ENCODE peak calls at places on chromosomes 13 and 19, in nine cellular contexts. U is fibroblast of the aortic adventitia, D is SK-N-SH, H is NCI-H2029 treated with DMSO at 0.1 percent for 48 hours, V is ascending aorta, E is choroid plexus epithelial cell, Z is T-cell, L is NCI-H226, O is NCI-H748 treated with DMSO at 0.1 percent for 48 hours. X is an unnamed sample.

GRCh38 chr13:39565036-39565949 is 37.7 kb downstream of the LHFPL6 start:
- DNase-seq in U (peak; percentile 95), D (no peak), H (no peak), V (no peak), E (peak; percentile 96), Z (no peak), L (peak; percentile 96), O (no peak), X (peak; percentile 72)

GRCh38 chr13:28553971-28554370 is 59.0 kb upstream of the FLT1 start:
- DNase-seq in U (no peak), D (no peak), H (no peak), V (no peak), E (no peak), Z (no peak), L (no peak), O (no peak), X (no peak)

GRCh38 chr13:81874681-81875661 is 1534.0 kb upstream of the SPRY2 start:
- DNase-seq in U (no peak), D (no peak), H (no peak), V (no peak), E (no peak), Z (no peak), L (no peak), O (peak; percentile 37), X (no peak)

GRCh38 chr13:111116830-111117229 is 1.7 kb downstream of the ARHGEF7 start:
- DNase-seq in U (peak; percentile 69), D (no peak), H (no peak), V (no peak), E (no peak), Z (no peak), L (no peak), O (no peak), X (no peak)

GRCh38 chr19:34041922-34042521 is 130.3 kb upstream of the LSM14A start:
- DNase-seq in U (peak; percentile 27), D (peak; percentile 71), H (no peak), V (no peak), E (peak; percentile 65), Z (peak; percentile 62), L (no peak), O (peak; percentile 11), X (peak; percentile 53)

GRCh38 chr19:1261863-1262686 is 7.1 kb upstream of the CIRBP start:
- DNase-seq in U (peak; percentile 82), D (no peak), H (peak; percentile 45), V (peak; percentile 85), E (no peak), Z (no peak), L (peak; percentile 92), O (no peak), X (no peak)

GRCh38 chr19:55390461-55390880 is 4.7 kb downstream of the RPL28 start:
- DNase-seq in U (no peak), D (no peak), H (no peak), V (no peak), E (peak; percentile 88), Z (no peak), L (no peak), O (no peak), X (no peak)

GRCh38 chr19:47489072-47489914 is 5.3 kb upstream of the KPTN start:
- DNase-seq in U (no peak), D (no peak), H (no peak), V (no peak), E (no peak), Z (no peak), L (peak; percentile 1), O (no peak), X (no peak)

GRCh38 chr19:31352782-31353651 is 3.8 kb upstream of the TSHZ3 start:
- DNase-seq in U (peak; percentile 45), D (peak; percentile 36), H (no peak), V (no peak), E (no peak), Z (no peak), L (no peak), O (no peak), X (no peak)

GRCh38 chr19:19034204-19034624 is 811 bp downstream of the ARMC6 start:
- DNase-seq in U (peak; percentile 43), D (peak; percentile 79), H (peak; percentile 67), V (no peak), E (peak; percentile 76), Z (peak; percentile 61), L (peak; percentile 72), O (peak; percentile 13), X (peak; percentile 74)

GRCh38 chr13:60990032-60990733 is 425.5 kb downstream of the PCDH20 start:
- DNase-seq in U (no peak), D (no peak), H (no peak), V (no peak), E (no peak), Z (no peak), L (no peak), O (no peak), X (peak; percentile 8)

GRCh38 chr19:51784922-51785690 is 9.9 kb upstream of the FPR3 start:
- DNase-seq in U (peak; percentile 92), D (no peak), H (no peak), V (peak; percentile 32), E (peak; percentile 94), Z (no peak), L (peak; percentile 49), O (no peak), X (peak; percentile 42)

GRCh38 chr13:113121183-113121927 is 1.2 kb upstream of the F10 start:
- DNase-seq in U (no peak), D (no peak), H (no peak), V (no peak), E (no peak), Z (no peak), L (no peak), O (no peak), X (no peak)

GRCh38 chr13:73835138-73835721 is 299.0 kb downstream of the KLF12 start:
- DNase-seq in U (peak; percentile 66), D (peak; percentile 33), H (no peak), V (no peak), E (peak; percentile 70), Z (no peak), L (peak; percentile 32), O (peak; percentile 35), X (peak; percentile 51)

GRCh38 chr13:93535256-93535655 is 308.6 kb downstream of the GPC6 start:
- DNase-seq in U (peak; percentile 51), D (no peak), H (no peak), V (no peak), E (peak; percentile 70), Z (no peak), L (peak; percentile 58), O (no peak), X (no peak)

GRCh38 chr13:77919351-77920294 is 992 bp upstream of the EDNRB start:
- DNase-seq in U (peak; percentile 16), D (peak; percentile 56), H (no peak), V (no peak), E (peak; percentile 34), Z (no peak), L (no peak), O (no peak), X (peak; percentile 81)

GRCh38 chr13:102878491-102878890 is 32.7 kb downstream of the ERCC5 start:
- DNase-seq in U (peak; percentile 80), D (no peak), H (no peak), V (no peak), E (peak; percentile 70), Z (no peak), L (no peak), O (no peak), X (peak; percentile 66)

GRCh38 chr13:27137759-27138158 is 33.9 kb downstream of the USP12 start:
- DNase-seq in U (peak; percentile 17), D (no peak), H (no peak), V (no peak), E (peak; percentile 28), Z (no peak), L (no peak), O (no peak), X (no peak)

GRCh38 chr13:49633687-49634086 is 5.4 kb downstream of the ARL11 start:
- DNase-seq in U (no peak), D (no peak), H (no peak), V (no peak), E (no peak), Z (no peak), L (no peak), O (no peak), X (peak; percentile 88)

GRCh38 chr13:105272660-105273631 is 1262.5 kb downstream of the EFNB2 start:
- DNase-seq in U (no peak), D (no peak), H (no peak), V (no peak), E (no peak), Z (no peak), L (no peak), O (no peak), X (no peak)

GRCh38 chr19:39416626-39417120 is 4.2 kb downstream of the PLEKHG2 start:
- DNase-seq in U (no peak), D (no peak), H (no peak), V (no peak), E (no peak), Z (no peak), L (no peak), O (no peak), X (no peak)

GRCh38 chr19:5046339-5047039 is 77.6 kb downstream of the KDM4B start:
- DNase-seq in U (no peak), D (no peak), H (peak; percentile 98), V (no peak), E (peak; percentile 34), Z (no peak), L (no peak), O (peak; percentile 21), X (no peak)

GRCh38 chr19:51125421-51126075 is 842 bp downstream of the SIGLEC9 start:
- DNase-seq in U (no peak), D (no peak), H (no peak), V (no peak), E (no peak), Z (no peak), L (no peak), O (no peak), X (no peak)

GRCh38 chr13:27446986-27447583 is 3.3 kb downstream of the MTIF3 start:
- DNase-seq in U (no peak), D (no peak), H (no peak), V (no peak), E (no peak), Z (peak; percentile 32), L (no peak), O (no peak), X (peak; percentile 74)

GRCh38 chr19:48632692-48633147 is 4.5 kb downstream of the DBP start:
- DNase-seq in U (peak; percentile 63), D (no peak), H (no peak), V (no peak), E (no peak), Z (no peak), L (no peak), O (no peak), X (no peak)

GRCh38 chr19:16002380-16002779 is 53.6 kb downstream of the OR10H4 start:
- DNase-seq in U (no peak), D (no peak), H (no peak), V (no peak), E (peak; percentile 30), Z (no peak), L (no peak), O (no peak), X (no peak)

GRCh38 chr13:73365681-73366080 is 306.9 kb downstream of the KLF5 start:
- DNase-seq in U (no peak), D (no peak), H (peak; percentile 54), V (no peak), E (no peak), Z (no peak), L (no peak), O (no peak), X (no peak)

GRCh38 chr19:8392017-8392591 is 1.9 kb downstream of the RAB11B start:
- DNase-seq in U (no peak), D (peak; percentile 57), H (no peak), V (no peak), E (peak; percentile 46), Z (no peak), L (no peak), O (no peak), X (peak; percentile 54)

GRCh38 chr19:44748426-44749254 is at the start of gene BCL3:
- DNase-seq in U (no peak), D (peak; percentile 76), H (no peak), V (no peak), E (no peak), Z (peak; percentile 66), L (peak; percentile 77), O (no peak), X (no peak)

GRCh38 chr13:104953588-104953987 is 1581.9 kb downstream of the EFNB2 start:
- DNase-seq in U (no peak), D (peak; percentile 14), H (no peak), V (no peak), E (peak; percentile 65), Z (no peak), L (no peak), O (no peak), X (no peak)

GRCh38 chr19:47296036-47296435 is 13.6 kb upstream of the C5AR1 start:
- DNase-seq in U (peak; percentile 82), D (peak; percentile 78), H (peak; percentile 63), V (no peak), E (peak; percentile 89), Z (peak; percentile 64), L (peak; percentile 52), O (peak; percentile 89), X (peak; percentile 80)